ENCODE peak calls at places on chromosomes 4 and X, in nine cellular contexts. One of them, this sample, is unnamed.

GRCh38 chr4:159946983-159947645 is 844.2 kb downstream of the RAPGEF2 start:
- DNase-seq in endothelial cell of umbilical vein: peak; percentile 46
- DNase-seq in IMR-90: peak; percentile 45
- DNase-seq in spleen: no peak
- DNase-seq in A549: peak; percentile 72
- DNase-seq in breast epithelium: no peak
- DNase-seq in GM12878: peak; percentile 2
- DNase-seq in heart left ventricle: no peak
- DNase-seq in stomach: no peak
- DNase-seq in this sample: no peak

GRCh38 chr4:106763044-106763443 is 273.1 kb downstream of the DKK2 start:
- DNase-seq in IMR-90: no peak
- DNase-seq in endothelial cell of umbilical vein: no peak
- DNase-seq in spleen: no peak
- DNase-seq in stomach: no peak
- DNase-seq in GM12878: no peak
- DNase-seq in breast epithelium: no peak
- DNase-seq in A549: no peak
- DNase-seq in heart left ventricle: no peak
- DNase-seq in this sample: peak; percentile 68

GRCh38 chrX:39809326-39809725 is 288.4 kb downstream of the BCOR start:
- DNase-seq in heart left ventricle: no peak
- DNase-seq in stomach: no peak
- DNase-seq in GM12878: no peak
- DNase-seq in A549: peak; percentile 13
- DNase-seq in endothelial cell of umbilical vein: peak; percentile 59
- DNase-seq in IMR-90: peak; percentile 82
- DNase-seq in spleen: no peak
- DNase-seq in breast epithelium: no peak
- DNase-seq in this sample: no peak

GRCh38 chrX:56288607-56289006 is 56.5 kb downstream of the KLF8 start:
- DNase-seq in heart left ventricle: no peak
- DNase-seq in spleen: no peak
- DNase-seq in breast epithelium: no peak
- DNase-seq in IMR-90: no peak
- DNase-seq in stomach: no peak
- DNase-seq in A549: no peak
- DNase-seq in endothelial cell of umbilical vein: no peak
- DNase-seq in GM12878: no peak
- DNase-seq in this sample: no peak

GRCh38 chr4:153418581-153418980 is 47.6 kb upstream of the TMEM131L start:
- DNase-seq in spleen: no peak
- DNase-seq in stomach: no peak
- DNase-seq in endothelial cell of umbilical vein: no peak
- DNase-seq in heart left ventricle: no peak
- DNase-seq in breast epithelium: no peak
- DNase-seq in IMR-90: peak; percentile 54
- DNase-seq in A549: no peak
- DNase-seq in GM12878: no peak
- DNase-seq in this sample: no peak

GRCh38 chr4:121050251-121050650 is 22.1 kb downstream of the NDNF start:
- DNase-seq in GM12878: no peak
- DNase-seq in endothelial cell of umbilical vein: peak; percentile 11
- DNase-seq in IMR-90: no peak
- DNase-seq in spleen: no peak
- DNase-seq in breast epithelium: no peak
- DNase-seq in stomach: no peak
- DNase-seq in heart left ventricle: no peak
- DNase-seq in A549: no peak
- DNase-seq in this sample: no peak

GRCh38 chrX:122134291-122134690 is 1049.8 kb upstream of the GRIA3 start:
- DNase-seq in stomach: no peak
- DNase-seq in GM12878: no peak
- DNase-seq in breast epithelium: no peak
- DNase-seq in IMR-90: no peak
- DNase-seq in A549: no peak
- DNase-seq in heart left ventricle: no peak
- DNase-seq in endothelial cell of umbilical vein: no peak
- DNase-seq in spleen: no peak
- DNase-seq in this sample: no peak

GRCh38 chrX:17706676-17707075 is 30.6 kb upstream of the SCML1 start:
- DNase-seq in heart left ventricle: no peak
- DNase-seq in stomach: no peak
- DNase-seq in endothelial cell of umbilical vein: no peak
- DNase-seq in GM12878: no peak
- DNase-seq in A549: peak; percentile 55
- DNase-seq in IMR-90: peak; percentile 83
- DNase-seq in breast epithelium: no peak
- DNase-seq in spleen: no peak
- DNase-seq in this sample: no peak

GRCh38 chr4:154911097-154911496 is 130.0 kb downstream of the RBM46 start:
- DNase-seq in heart left ventricle: no peak
- DNase-seq in endothelial cell of umbilical vein: no peak
- DNase-seq in breast epithelium: no peak
- DNase-seq in spleen: no peak
- DNase-seq in GM12878: no peak
- DNase-seq in IMR-90: peak; percentile 2
- DNase-seq in stomach: no peak
- DNase-seq in A549: peak; percentile 1
- DNase-seq in this sample: no peak

GRCh38 chrX:7146703-7147430 is 645 bp upstream of the STS start:
- DNase-seq in IMR-90: no peak
- DNase-seq in GM12878: no peak
- DNase-seq in breast epithelium: no peak
- DNase-seq in heart left ventricle: no peak
- DNase-seq in stomach: peak; percentile 45
- DNase-seq in spleen: no peak
- DNase-seq in A549: peak; percentile 35
- DNase-seq in endothelial cell of umbilical vein: no peak
- DNase-seq in this sample: peak; percentile 69

GRCh38 chrX:10597871-10598270 is 22.5 kb downstream of the MID1 start:
- DNase-seq in spleen: no peak
- DNase-seq in A549: peak; percentile 67
- DNase-seq in IMR-90: peak; percentile 32
- DNase-seq in stomach: no peak
- DNase-seq in heart left ventricle: peak; percentile 22
- DNase-seq in breast epithelium: no peak
- DNase-seq in GM12878: no peak
- DNase-seq in endothelial cell of umbilical vein: peak; percentile 63
- DNase-seq in this sample: no peak

GRCh38 chr4:2390780-2391490 is 27.5 kb downstream of the ZFYVE28 start:
- DNase-seq in endothelial cell of umbilical vein: no peak
- DNase-seq in stomach: no peak
- DNase-seq in IMR-90: no peak
- DNase-seq in GM12878: no peak
- DNase-seq in A549: no peak
- DNase-seq in heart left ventricle: no peak
- DNase-seq in breast epithelium: no peak
- DNase-seq in spleen: no peak
- DNase-seq in this sample: no peak

DNA sequence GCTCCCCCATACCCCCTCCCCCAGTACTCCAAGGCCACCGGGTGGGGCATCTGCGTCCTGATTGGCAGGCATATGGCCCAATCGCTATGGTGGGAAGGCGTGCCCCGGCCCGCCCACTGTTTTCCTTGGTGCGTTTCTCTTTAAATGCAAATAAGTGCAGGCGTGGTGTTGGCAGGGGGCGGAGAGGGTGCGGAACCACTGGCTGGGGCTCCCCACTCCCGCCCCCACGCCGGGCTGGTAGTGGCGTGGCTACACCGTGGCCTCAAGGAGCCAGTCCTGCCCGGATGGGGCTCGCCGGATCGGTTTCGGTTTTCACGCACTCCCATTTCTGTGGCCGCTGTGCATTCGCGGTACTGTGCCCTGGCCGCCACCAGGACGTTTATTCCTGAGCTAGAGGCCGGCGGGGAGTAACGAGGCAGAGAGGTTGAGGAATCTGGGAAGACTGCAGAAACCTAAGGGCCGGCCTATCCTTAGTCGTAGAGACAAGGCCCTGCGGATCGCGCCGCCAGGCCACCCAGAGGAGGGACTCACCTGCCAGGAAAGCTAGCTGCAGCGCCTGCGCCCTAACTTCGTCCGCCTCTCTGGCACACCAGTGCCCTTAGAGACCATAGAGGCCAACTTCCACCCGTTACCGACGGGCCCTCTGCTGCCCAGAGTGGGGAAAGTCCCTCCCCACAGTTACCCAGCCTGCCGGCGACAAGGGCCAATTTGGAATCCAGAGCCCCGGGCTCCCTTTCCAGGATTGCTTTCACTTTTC is 405 bp upstream of the AMER1 start:
- DNase-seq in heart left ventricle: peak; percentile 92
- DNase-seq in IMR-90: peak; percentile 87
- DNase-seq in A549: peak; percentile 93
- DNase-seq in GM12878: peak; percentile 71
- DNase-seq in endothelial cell of umbilical vein: peak; percentile 96
- DNase-seq in spleen: peak; percentile 95
- DNase-seq in breast epithelium: peak; percentile 93
- DNase-seq in stomach: peak; percentile 94
- DNase-seq in this sample: peak; percentile 97
- TF ChIP-seq POLR2A in heart left ventricle: no peak
- TF ChIP-seq POLR2A in IMR-90: peak; percentile 58
- TF ChIP-seq POLR2A in A549: peak; percentile 84
- TF ChIP-seq POLR2A in GM12878: peak; percentile 92
- TF ChIP-seq POLR2A in endothelial cell of umbilical vein: peak; percentile 71
- TF ChIP-seq POLR2A in spleen: peak; percentile 69
- TF ChIP-seq POLR2A in breast epithelium: peak; percentile 47
- TF ChIP-seq POLR2A in stomach: peak; percentile 73
- TF ChIP-seq POLR2A in this sample: peak; percentile 69

GRCh38 chr4:56907009-56907408 is 691 bp upstream of the REST start:
- DNase-seq in spleen: peak; percentile 84
- DNase-seq in endothelial cell of umbilical vein: no peak
- DNase-seq in stomach: no peak
- DNase-seq in IMR-90: no peak
- DNase-seq in A549: no peak
- DNase-seq in heart left ventricle: no peak
- DNase-seq in breast epithelium: no peak
- DNase-seq in GM12878: no peak
- DNase-seq in this sample: no peak

GRCh38 chr4:56906534-56906933 is 1.2 kb upstream of the REST start:
- DNase-seq in breast epithelium: no peak
- DNase-seq in A549: no peak
- DNase-seq in heart left ventricle: no peak
- DNase-seq in stomach: no peak
- DNase-seq in spleen: no peak
- DNase-seq in IMR-90: no peak
- DNase-seq in GM12878: no peak
- DNase-seq in endothelial cell of umbilical vein: no peak
- DNase-seq in this sample: no peak

GRCh38 chr4:56908206-56909082 is 744 bp downstream of the REST start:
- DNase-seq in stomach: peak; percentile 70
- DNase-seq in GM12878: no peak
- DNase-seq in IMR-90: peak; percentile 68
- DNase-seq in A549: peak; percentile 32
- DNase-seq in endothelial cell of umbilical vein: peak; percentile 76
- DNase-seq in heart left ventricle: peak; percentile 80
- DNase-seq in spleen: peak; percentile 95
- DNase-seq in breast epithelium: peak; percentile 27
- DNase-seq in this sample: peak; percentile 76

GRCh38 chr4:56909083-56909981 is 1.6 kb downstream of the REST start:
- DNase-seq in IMR-90: peak; percentile 52
- DNase-seq in GM12878: no peak
- DNase-seq in stomach: peak; percentile 55
- DNase-seq in A549: peak; percentile 33
- DNase-seq in endothelial cell of umbilical vein: peak; percentile 64
- DNase-seq in breast epithelium: peak; percentile 36
- DNase-seq in heart left ventricle: peak; percentile 54
- DNase-seq in spleen: no peak
- DNase-seq in this sample: peak; percentile 73

GRCh38 chr4:56907489-56908205 is at the start of gene REST:
- DNase-seq in endothelial cell of umbilical vein: peak; percentile 68
- DNase-seq in stomach: peak; percentile 84
- DNase-seq in heart left ventricle: peak; percentile 86
- DNase-seq in breast epithelium: peak; percentile 56
- DNase-seq in spleen: peak; percentile 96
- DNase-seq in IMR-90: peak; percentile 52
- DNase-seq in GM12878: no peak
- DNase-seq in A549: peak; percentile 47
- DNase-seq in this sample: peak; percentile 87
- TF ChIP-seq POLR2A in endothelial cell of umbilical vein: no peak
- TF ChIP-seq POLR2A in stomach: no peak
- TF ChIP-seq POLR2A in heart left ventricle: no peak
- TF ChIP-seq POLR2A in breast epithelium: no peak
- TF ChIP-seq POLR2A in spleen: peak; percentile 52
- TF ChIP-seq POLR2A in IMR-90: no peak
- TF ChIP-seq POLR2A in GM12878: peak; percentile 77
- TF ChIP-seq POLR2A in A549: peak; percentile 28
- TF ChIP-seq POLR2A in this sample: no peak

GRCh38 chr4:110618091-110619000 is 4.5 kb downstream of the PITX2 start:
- DNase-seq in breast epithelium: no peak
- DNase-seq in IMR-90: no peak
- DNase-seq in endothelial cell of umbilical vein: no peak
- DNase-seq in GM12878: no peak
- DNase-seq in stomach: no peak
- DNase-seq in A549: no peak
- DNase-seq in spleen: no peak
- DNase-seq in heart left ventricle: no peak
- DNase-seq in this sample: no peak
- TF ChIP-seq POLR2A in breast epithelium: no peak
- TF ChIP-seq POLR2A in IMR-90: no peak
- TF ChIP-seq POLR2A in endothelial cell of umbilical vein: no peak
- TF ChIP-seq POLR2A in GM12878: no peak
- TF ChIP-seq POLR2A in stomach: no peak
- TF ChIP-seq POLR2A in A549: no peak
- TF ChIP-seq POLR2A in spleen: no peak
- TF ChIP-seq POLR2A in heart left ventricle: no peak
- TF ChIP-seq POLR2A in this sample: no peak

GRCh38 chr4:139176299-139177048 is 544 bp downstream of the ELF2 start:
- DNase-seq in endothelial cell of umbilical vein: peak; percentile 84
- DNase-seq in stomach: peak; percentile 91
- DNase-seq in heart left ventricle: peak; percentile 92
- DNase-seq in A549: peak; percentile 70
- DNase-seq in IMR-90: peak; percentile 79
- DNase-seq in GM12878: no peak
- DNase-seq in breast epithelium: peak; percentile 73
- DNase-seq in spleen: peak; percentile 95
- DNase-seq in this sample: peak; percentile 92

GRCh38 chr4:139171878-139172691 is 4.9 kb downstream of the ELF2 start:
- DNase-seq in breast epithelium: no peak
- DNase-seq in endothelial cell of umbilical vein: no peak
- DNase-seq in GM12878: no peak
- DNase-seq in stomach: no peak
- DNase-seq in IMR-90: peak; percentile 55
- DNase-seq in spleen: no peak
- DNase-seq in A549: peak; percentile 35
- DNase-seq in heart left ventricle: no peak
- DNase-seq in this sample: no peak

GRCh38 chr4:139177888-139178609 is 1.0 kb upstream of the ELF2 start:
- DNase-seq in spleen: peak; percentile 98
- DNase-seq in GM12878: peak; percentile 48
- DNase-seq in A549: peak; percentile 90
- DNase-seq in heart left ventricle: peak; percentile 97
- DNase-seq in breast epithelium: peak; percentile 92
- DNase-seq in stomach: peak; percentile 96
- DNase-seq in endothelial cell of umbilical vein: peak; percentile 96
- DNase-seq in IMR-90: peak; percentile 91
- DNase-seq in this sample: peak; percentile 98

GRCh38 chr4:139175647-139176298 is 1.2 kb downstream of the ELF2 start:
- DNase-seq in endothelial cell of umbilical vein: no peak
- DNase-seq in spleen: no peak
- DNase-seq in heart left ventricle: no peak
- DNase-seq in stomach: no peak
- DNase-seq in breast epithelium: no peak
- DNase-seq in A549: no peak
- DNase-seq in IMR-90: peak; percentile 41
- DNase-seq in GM12878: no peak
- DNase-seq in this sample: no peak

GRCh38 chr4:139177049-139177887 is at the start of gene ELF2:
- DNase-seq in GM12878: no peak
- DNase-seq in IMR-90: peak; percentile 84
- DNase-seq in stomach: peak; percentile 94
- DNase-seq in endothelial cell of umbilical vein: peak; percentile 84
- DNase-seq in breast epithelium: peak; percentile 93
- DNase-seq in spleen: peak; percentile 98
- DNase-seq in heart left ventricle: peak; percentile 97
- DNase-seq in A549: peak; percentile 87
- DNase-seq in this sample: peak; percentile 98
- TF ChIP-seq POLR2A in GM12878: peak; percentile 55
- TF ChIP-seq POLR2A in IMR-90: peak; percentile 52
- TF ChIP-seq POLR2A in stomach: no peak
- TF ChIP-seq POLR2A in endothelial cell of umbilical vein: no peak
- TF ChIP-seq POLR2A in breast epithelium: peak; percentile 18
- TF ChIP-seq POLR2A in spleen: no peak
- TF ChIP-seq POLR2A in heart left ventricle: no peak
- TF ChIP-seq POLR2A in A549: no peak
- TF ChIP-seq POLR2A in this sample: no peak

This sample was measured in sigmoid colon.